ENCODE peak calls at places on chromosomes 2 and 18, in nine cellular contexts. R is foreskin fibroblast, M is mucosa of gallbladder, T is mesothelial cell of epicardium, E is GM03348, I is EL, W is progenitor cell of endocrine pancreas, A is substantia nigra, P is omental fat pad. L is an unnamed sample.

GRCh38 chr18:3493501-3494244 is 43.7 kb downstream of the TGIF1 start:
- DNase-seq in R (no peak), M (no peak), T (no peak), E (no peak), I (no peak), W (no peak), A (no peak), P (no peak), L (no peak)

GRCh38 chr2:74555610-74556103 is 1.1 kb downstream of the DOK1 start:
- DNase-seq in R (no peak), M (no peak), T (no peak), E (no peak), I (no peak), W (no peak), A (no peak), P (no peak), L (no peak)

GRCh38 chr2:28698545-28698944 is 53.1 kb upstream of the PPP1CB start:
- DNase-seq in R (no peak), M (no peak), T (no peak), E (no peak), I (no peak), W (no peak), A (no peak), P (no peak), L (no peak)

GRCh38 chr2:120746179-120746549 is 10.5 kb downstream of the GLI2 start:
- DNase-seq in R (no peak), M (no peak), T (no peak), E (no peak), I (no peak), W (no peak), A (no peak), P (no peak), L (no peak)

GRCh38 chr2:161103451-161103831 is 56.8 kb upstream of the TANK start:
- DNase-seq in R (no peak), M (no peak), T (no peak), E (no peak), I (no peak), W (no peak), A (no peak), P (no peak), L (no peak)

GRCh38 chr2:190271783-190272456 is 47.7 kb downstream of the HIBCH start:
- DNase-seq in R (no peak), M (no peak), T (no peak), E (no peak), I (no peak), W (no peak), A (no peak), P (no peak), L (no peak)

GRCh38 chr18:41858761-41859555 is 96.1 kb upstream of the PIK3C3 start:
- DNase-seq in R (peak), M (no peak), T (no peak), E (no peak), I (no peak), W (no peak), A (no peak), P (no peak), L (no peak)

GRCh38 chr18:42178381-42179080 is 223.5 kb downstream of the PIK3C3 start:
- DNase-seq in R (no peak), M (no peak), T (no peak), E (no peak), I (no peak), W (no peak), A (no peak), P (no peak), L (no peak)